ENCODE peak calls at places on chromosomes 16 and 17, in four cellular contexts. I is GM23248; N is CD8-positive, alpha-beta T cell; P is ascending aorta. H is an unnamed sample.

GRCh38 chr17:19454074-19454473 is 43.0 kb downstream of the RNF112 start:
- DNase-seq in I (peak), N (no peak), P (no peak), H (no peak)

GRCh38 chr17:60743812-60744211 is 66.2 kb downstream of the BCAS3 start:
- DNase-seq in I (peak), N (no peak), P (no peak), H (no peak)

GRCh38 chr16:58476791-58477190 is 23.2 kb upstream of the NDRG4 start:
- DNase-seq in I (no peak), N (no peak), P (no peak), H (no peak)

GRCh38 chr17:76382803-76383644 is 1.4 kb upstream of the SPHK1 start:
- DNase-seq in I (peak), N (no peak), P (no peak), H (peak)

GRCh38 chr16:12143776-12144175 is 167.2 kb downstream of the SNX29 start:
- DNase-seq in I (no peak), N (no peak), P (no peak), H (no peak)

GRCh38 chr16:5736209-5736608 is 638.6 kb upstream of the EEF2KMT start:
- DNase-seq in I (no peak), N (no peak), P (no peak), H (no peak)

GRCh38 chr17:29046440-29046839 is 3.5 kb downstream of the PIPOX start:
- DNase-seq in I (no peak), N (no peak), P (no peak), H (no peak)

GRCh38 chr17:28470266-28471126 is 2.9 kb upstream of the SLC13A2 start:
- DNase-seq in I (no peak), N (no peak), P (no peak), H (no peak)

GRCh38 chr16:50497592-50497991 is 50.6 kb upstream of the NKD1 start:
- DNase-seq in I (peak), N (no peak), P (no peak), H (no peak)

GRCh38 chr16:55643161-55643970 is 12.4 kb upstream of the SLC6A2 start:
- DNase-seq in I (peak), N (no peak), P (no peak), H (no peak)

GRCh38 chr16:14302399-14303181 is 231.5 kb downstream of the MRTFB start:
- DNase-seq in I (peak), N (no peak), P (no peak), H (no peak)

GRCh38 chr17:67573987-67574657 is 143.6 kb upstream of the NOL11 start:
- DNase-seq in I (no peak), N (no peak), P (no peak), H (no peak)

GRCh38 chr16:10729649-10730048 is 14.0 kb upstream of the NUBP1 start:
- DNase-seq in I (peak), N (no peak), P (no peak), H (no peak)

GRCh38 chr16:49556252-49557069 is 182.9 kb downstream of the C16orf78 start:
- DNase-seq in I (peak), N (no peak), P (no peak), H (no peak)

GRCh38 chr16:71383054-71383773 is 24.7 kb downstream of the CALB2 start:
- DNase-seq in I (peak), N (no peak), P (no peak), H (no peak)

GRCh38 chr16:81817789-81818304 is 38.8 kb downstream of the PLCG2 start:
- DNase-seq in I (no peak), N (no peak), P (no peak), H (no peak)

GRCh38 chr16:88541831-88542230 is 28.4 kb upstream of the ZC3H18 start:
- DNase-seq in I (no peak), N (no peak), P (no peak), H (no peak)

GRCh38 chr17:52744179-52744578 is 585.7 kb upstream of the CA10 start:
- DNase-seq in I (no peak), N (no peak), P (no peak), H (no peak)

GRCh38 chr16:57013268-57013667 is 23.9 kb downstream of the NLRC5 start:
- DNase-seq in I (peak), N (no peak), P (no peak), H (no peak)

GRCh38 chr17:76867578-76868175 is 527 bp upstream of the MGAT5B start:
- DNase-seq in I (peak), N (no peak), P (no peak), H (no peak)

DNA sequence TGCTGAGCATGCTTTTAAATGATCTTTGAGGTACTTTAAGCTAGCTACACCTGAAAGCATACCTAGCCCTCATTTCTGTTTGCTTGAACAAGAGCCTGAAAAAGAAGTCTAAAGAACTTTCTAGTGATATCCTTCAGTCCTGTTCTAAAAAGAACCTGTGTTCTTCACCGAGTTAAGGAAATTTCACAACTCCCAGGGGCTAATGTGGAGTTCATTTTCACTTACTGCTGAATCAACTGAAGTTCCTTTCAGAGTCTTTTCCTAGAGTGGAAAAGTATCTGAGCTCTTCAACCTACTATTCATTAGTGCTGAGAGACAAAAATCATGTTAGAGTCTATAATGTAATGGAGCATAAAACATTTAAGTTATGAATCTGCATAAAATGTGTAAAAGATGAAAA is 66.9 kb downstream of the CHD9 start:
- DNase-seq in I (peak), N (no peak), P (no peak), H (no peak)
- H3K27ac ChIP-seq in I (no peak), N (no peak), P (no peak), H (no peak)

GRCh38 chr17:36198831-36199465 is 2.4 kb upstream of the CCL3L1 start:
- DNase-seq in I (no peak), N (no peak), P (no peak), H (no peak)

GRCh38 chr17:36197389-36197708 is 791 bp upstream of the CCL3L1 start:
- DNase-seq in I (no peak), N (no peak), P (no peak), H (no peak)

GRCh38 chr17:36195474-36196098 is 972 bp downstream of the CCL3L1 start:
- DNase-seq in I (no peak), N (no peak), P (no peak), H (no peak)

DNA sequence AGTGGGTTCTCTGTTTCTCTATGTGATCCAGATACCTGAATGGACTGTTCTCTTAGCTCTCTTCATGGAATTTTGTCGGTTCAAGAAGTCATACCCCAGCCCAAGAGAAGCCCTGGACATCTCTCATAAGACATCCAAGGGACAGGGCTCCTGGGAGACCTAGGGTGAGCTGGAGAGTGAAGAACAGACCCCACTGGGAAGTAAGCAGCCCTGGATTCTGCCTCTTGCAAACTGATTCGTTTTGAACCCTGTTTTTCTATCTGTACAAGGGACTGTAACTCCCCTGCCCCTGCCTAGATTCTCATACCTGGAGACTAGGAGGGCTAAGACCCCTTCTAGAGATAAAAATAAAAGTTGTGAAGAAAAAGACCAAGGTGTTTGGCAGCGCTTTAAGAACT is 460 bp downstream of the CCL3L1 start:
- DNase-seq in I (no peak), N (no peak), P (no peak), H (no peak)
- H3K4me3 ChIP-seq in I (no peak), N (no peak), P (no peak), H (no peak)

GRCh38 chr17:39667262-39668140 is 752 bp upstream of the PNMT start:
- DNase-seq in I (peak), N (no peak), P (no peak), H (no peak)
- H3K27ac ChIP-seq in I (no peak), N (no peak), P (peak), H (no peak)

GRCh38 chr17:43814714-43815113 is 18.2 kb downstream of the MPP3 start:
- DNase-seq in I (peak), N (no peak), P (no peak), H (no peak)

GRCh38 chr17:43814026-43814425 is 18.9 kb downstream of the MPP3 start:
- DNase-seq in I (no peak), N (no peak), P (no peak), H (no peak)

GRCh38 chr17:43810823-43811222 is 22.1 kb downstream of the MPP3 start:
- DNase-seq in I (no peak), N (no peak), P (no peak), H (no peak)

GRCh38 chr17:43812396-43813265 is 20.3 kb downstream of the MPP3 start:
- DNase-seq in I (no peak), N (no peak), P (no peak), H (no peak)

DNA sequence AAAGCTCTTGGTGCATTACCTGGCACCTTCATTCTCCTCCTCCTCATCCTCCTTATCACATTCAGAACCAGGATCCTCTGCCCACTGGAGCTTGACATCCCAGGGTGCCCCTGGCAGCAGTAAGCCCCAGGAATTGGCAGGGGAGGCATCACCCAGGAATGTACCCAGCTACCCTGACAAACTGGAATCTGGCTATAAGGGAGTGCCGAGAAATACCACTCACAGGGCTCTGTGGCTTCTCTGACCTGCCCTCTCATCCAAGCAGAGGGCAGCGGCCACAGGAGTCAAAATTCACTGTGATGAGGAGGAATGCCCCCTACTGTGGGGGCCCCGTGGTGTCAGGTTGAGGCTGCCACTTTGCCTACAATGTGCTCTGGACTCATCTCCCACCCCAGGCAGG is 19.6 kb downstream of the MPP3 start:
- DNase-seq in I (no peak), N (no peak), P (no peak), H (no peak)
- H3K4me3 ChIP-seq in I (no peak), N (no peak), P (no peak), H (no peak)

GRCh38 chr17:42428141-42428944 is 5.3 kb upstream of the CAVIN1 start:
- DNase-seq in I (peak), N (no peak), P (no peak), H (peak)
- H3K27ac ChIP-seq in I (peak), N (no peak), P (peak), H (no peak)

GRCh38 chr16:2470234-2470601 is 879 bp upstream of the NTN3 start:
- DNase-seq in I (no peak), N (no peak), P (no peak), H (no peak)

GRCh38 chr16:2472488-2472864 is 1.4 kb downstream of the NTN3 start:
- DNase-seq in I (no peak), N (no peak), P (no peak), H (no peak)

GRCh38 chr16:2470603-2471015 is 488 bp upstream of the NTN3 start:
- DNase-seq in I (peak), N (no peak), P (no peak), H (no peak)

GRCh38 chr16:2471653-2472487 is 773 bp downstream of the NTN3 start:
- DNase-seq in I (no peak), N (no peak), P (no peak), H (no peak)

GRCh38 chr16:2471016-2471652 is at the start of gene NTN3:
- DNase-seq in I (peak), N (no peak), P (no peak), H (no peak)
- H3K4me3 ChIP-seq in I (peak), N (no peak), P (peak), H (no peak)

DNA sequence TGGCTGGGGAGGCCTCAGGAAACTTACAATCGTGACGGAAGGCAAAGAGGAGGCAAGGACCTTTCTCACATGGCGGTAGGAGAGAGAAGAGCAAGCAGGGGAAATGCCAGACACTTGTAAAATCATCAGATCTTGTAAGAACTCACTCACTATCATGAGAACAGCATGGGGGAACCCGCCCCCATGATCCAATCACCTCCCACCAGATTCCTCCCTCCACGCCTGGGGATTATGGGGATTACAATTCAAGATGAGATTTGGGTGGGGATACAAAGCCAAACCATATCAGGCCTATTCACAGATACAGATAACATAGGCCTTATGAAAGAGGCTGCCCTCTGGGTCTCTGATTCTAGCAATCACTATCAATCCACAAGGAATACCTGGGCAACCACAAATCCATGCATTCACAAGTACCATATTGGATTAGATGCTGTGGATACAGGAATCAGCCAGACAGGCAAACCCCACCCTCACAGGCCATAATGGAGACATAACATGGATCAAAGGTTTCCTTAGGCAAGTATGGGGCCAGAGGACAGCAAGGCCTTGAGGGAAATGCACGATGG is 284.9 kb downstream of the SOX9 start:
- DNase-seq in I (no peak), N (no peak), P (no peak), H (no peak)
- H3K27ac ChIP-seq in I (peak), N (no peak), P (no peak), H (no peak)

GRCh38 chr17:45226620-45227019 is 4.9 kb downstream of the FMNL1 start:
- DNase-seq in I (no peak), N (no peak), P (no peak), H (no peak)

GRCh38 chr17:45228121-45228941 is 6.6 kb downstream of the FMNL1 start:
- DNase-seq in I (no peak), N (no peak), P (no peak), H (no peak)

GRCh38 chr17:45227631-45228120 is 6.0 kb downstream of the FMNL1 start:
- DNase-seq in I (no peak), N (no peak), P (no peak), H (no peak)

GRCh38 chr17:45225964-45226530 is 4.4 kb downstream of the FMNL1 start:
- DNase-seq in I (no peak), N (peak), P (peak), H (peak)

GRCh38 chr17:45227101-45227591 is 5.5 kb downstream of the FMNL1 start:
- DNase-seq in I (peak), N (no peak), P (no peak), H (no peak)
- H3K4me3 ChIP-seq in I (no peak), N (peak), P (no peak), H (peak)

DNA sequence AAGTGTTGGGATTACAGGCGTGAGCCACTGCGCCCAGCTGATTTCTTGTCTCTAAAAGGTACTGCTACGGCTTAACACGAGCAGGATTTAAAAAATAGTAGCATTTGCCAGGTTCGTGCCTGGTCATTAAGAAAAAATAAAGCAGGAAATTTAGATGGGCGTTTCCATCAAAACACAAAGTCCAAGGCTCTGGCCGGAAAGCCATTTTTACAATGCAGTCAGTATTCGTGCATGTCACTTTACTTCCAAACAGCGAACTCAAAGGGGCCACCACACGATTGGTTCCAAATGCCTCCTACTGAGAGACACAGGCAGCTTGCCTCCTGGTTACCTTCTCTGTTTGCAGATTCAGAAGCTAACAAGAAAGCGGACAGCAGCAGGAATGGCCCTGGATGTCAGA is 66.2 kb downstream of the MRM3 start:
- DNase-seq in I (no peak), N (no peak), P (no peak), H (no peak)
- H3K27ac ChIP-seq in I (no peak), N (no peak), P (no peak), H (no peak)

DNA sequence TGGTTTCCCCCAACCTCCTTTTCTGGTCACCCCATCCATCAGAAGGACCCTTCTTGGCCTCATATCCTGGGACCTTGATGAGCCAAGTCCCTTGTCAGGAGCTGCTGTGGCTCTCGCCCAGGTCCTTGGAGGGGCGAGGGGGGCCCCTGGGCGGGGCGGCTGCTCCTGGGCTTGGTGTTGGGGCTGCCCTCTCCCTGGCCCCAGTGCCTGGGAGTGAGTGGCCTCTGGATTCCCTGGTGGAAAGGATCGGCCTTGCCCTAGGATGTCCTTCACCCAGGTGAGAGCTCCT is 6.2 kb upstream of the NOTUM start:
- DNase-seq in I (no peak), N (no peak), P (no peak), H (no peak)
- H3K4me3 ChIP-seq in I (no peak), N (peak), P (no peak), H (peak)

H was measured in effector memory CD4-positive, alpha-beta T cell.